ENCODE peak calls at places on chromosomes 1 and 21, in four cellular contexts. One of them, this sample, is unnamed.

GRCh38 chr1:96360036-96360795 is 361.4 kb upstream of the PTBP2 start:
- DNase-seq in endodermal cell: no peak
- DNase-seq in psoas muscle: no peak
- DNase-seq in esophagus squamous epithelium: no peak
- DNase-seq in this sample: no peak

GRCh38 chr1:220922951-220923350 is 43.7 kb downstream of the HLX start:
- DNase-seq in psoas muscle: no peak
- DNase-seq in endodermal cell: peak
- DNase-seq in esophagus squamous epithelium: no peak
- DNase-seq in this sample: no peak

GRCh38 chr1:199948587-199949280 is 78.8 kb upstream of the NR5A2 start:
- DNase-seq in endodermal cell: no peak
- DNase-seq in esophagus squamous epithelium: no peak
- DNase-seq in psoas muscle: no peak
- DNase-seq in this sample: no peak

GRCh38 chr1:106926748-106927582 is 129.5 kb upstream of the PRMT6 start:
- DNase-seq in esophagus squamous epithelium: no peak
- DNase-seq in endodermal cell: no peak
- DNase-seq in psoas muscle: no peak
- DNase-seq in this sample: no peak

GRCh38 chr1:165257969-165258459 is 98.5 kb downstream of the LMX1A start:
- DNase-seq in esophagus squamous epithelium: no peak
- DNase-seq in psoas muscle: peak
- DNase-seq in endodermal cell: peak
- DNase-seq in this sample: peak

GRCh38 chr1:113931456-113931855 is 2.3 kb downstream of the HIPK1 start:
- DNase-seq in endodermal cell: no peak
- DNase-seq in esophagus squamous epithelium: no peak
- DNase-seq in psoas muscle: no peak
- DNase-seq in this sample: no peak

GRCh38 chr1:109307363-109308021 is 681 bp upstream of the MYBPHL start:
- DNase-seq in endodermal cell: peak
- DNase-seq in psoas muscle: peak
- DNase-seq in esophagus squamous epithelium: no peak
- DNase-seq in this sample: peak

GRCh38 chr1:184590163-184590750 is 164.4 kb downstream of the EDEM3 start:
- DNase-seq in esophagus squamous epithelium: no peak
- DNase-seq in psoas muscle: no peak
- DNase-seq in endodermal cell: no peak
- DNase-seq in this sample: no peak

GRCh38 chr1:75492011-75492410 is 118.9 kb downstream of the SLC44A5 start:
- DNase-seq in esophagus squamous epithelium: no peak
- DNase-seq in psoas muscle: no peak
- DNase-seq in endodermal cell: no peak
- DNase-seq in this sample: no peak

GRCh38 chr1:165631403-165632151 is 543 bp downstream of the MGST3 start:
- DNase-seq in psoas muscle: peak
- DNase-seq in esophagus squamous epithelium: no peak
- DNase-seq in endodermal cell: peak
- DNase-seq in this sample: peak

GRCh38 chr1:233364695-233365539 is 37.4 kb downstream of the MAP3K21 start:
- DNase-seq in psoas muscle: no peak
- DNase-seq in esophagus squamous epithelium: no peak
- DNase-seq in endodermal cell: no peak
- DNase-seq in this sample: no peak

GRCh38 chr1:180358649-180359048 is 128.6 kb downstream of the LHX4 start:
- DNase-seq in esophagus squamous epithelium: no peak
- DNase-seq in psoas muscle: peak
- DNase-seq in endodermal cell: no peak
- DNase-seq in this sample: no peak

GRCh38 chr21:16194851-16195251 is 465.1 kb downstream of the USP25 start:
- DNase-seq in psoas muscle: no peak
- DNase-seq in endodermal cell: no peak
- DNase-seq in esophagus squamous epithelium: no peak
- DNase-seq in this sample: no peak

GRCh38 chr1:245622332-245623014 is 467.7 kb downstream of the KIF26B start:
- DNase-seq in psoas muscle: no peak
- DNase-seq in endodermal cell: peak
- DNase-seq in esophagus squamous epithelium: no peak
- DNase-seq in this sample: no peak

GRCh38 chr21:26451014-26451740 is 121.9 kb downstream of the CYYR1 start:
- DNase-seq in psoas muscle: no peak
- DNase-seq in esophagus squamous epithelium: no peak
- DNase-seq in endodermal cell: no peak
- DNase-seq in this sample: no peak

GRCh38 chr1:150987928-150988327 is 5.8 kb downstream of the ANXA9 start:
- DNase-seq in psoas muscle: no peak
- DNase-seq in endodermal cell: no peak
- DNase-seq in esophagus squamous epithelium: no peak
- DNase-seq in this sample: no peak

GRCh38 chr1:53697671-53698380 is 41.1 kb downstream of the GLIS1 start:
- DNase-seq in endodermal cell: no peak
- DNase-seq in esophagus squamous epithelium: no peak
- DNase-seq in psoas muscle: no peak
- DNase-seq in this sample: no peak

GRCh38 chr1:28817133-28817532 is 5.2 kb downstream of the OPRD1 start:
- DNase-seq in endodermal cell: no peak
- DNase-seq in esophagus squamous epithelium: no peak
- DNase-seq in psoas muscle: no peak
- DNase-seq in this sample: no peak

GRCh38 chr21:34091607-34092006 is 18.2 kb downstream of the MRPS6 start:
- DNase-seq in psoas muscle: no peak
- DNase-seq in endodermal cell: no peak
- DNase-seq in esophagus squamous epithelium: no peak
- DNase-seq in this sample: no peak

GRCh38 chr1:33931115-33931475 is 67.2 kb downstream of the HMGB4 start:
- DNase-seq in esophagus squamous epithelium: no peak
- DNase-seq in psoas muscle: no peak
- DNase-seq in endodermal cell: no peak
- DNase-seq in this sample: no peak

GRCh38 chr1:225603538-225604354 is 49.2 kb downstream of the ENAH start:
- DNase-seq in endodermal cell: no peak
- DNase-seq in esophagus squamous epithelium: no peak
- DNase-seq in psoas muscle: no peak
- DNase-seq in this sample: no peak

GRCh38 chr1:9201421-9202239 is 32.9 kb upstream of the H6PD start:
- DNase-seq in endodermal cell: peak
- DNase-seq in esophagus squamous epithelium: no peak
- DNase-seq in psoas muscle: no peak
- DNase-seq in this sample: no peak

GRCh38 chr1:43934279-43934985 is 831 bp downstream of the ARTN start:
- DNase-seq in psoas muscle: peak
- DNase-seq in endodermal cell: peak
- DNase-seq in esophagus squamous epithelium: no peak
- DNase-seq in this sample: peak

GRCh38 chr1:43549921-43550597 is 19.4 kb downstream of the PTPRF start:
- DNase-seq in esophagus squamous epithelium: no peak
- DNase-seq in psoas muscle: no peak
- DNase-seq in endodermal cell: peak
- DNase-seq in this sample: peak

GRCh38 chr1:202016022-202016624 is 5.7 kb downstream of the ELF3 start:
- DNase-seq in psoas muscle: no peak
- DNase-seq in endodermal cell: no peak
- DNase-seq in esophagus squamous epithelium: no peak
- DNase-seq in this sample: no peak

GRCh38 chr1:5119496-5120234 is 465.3 kb downstream of the AJAP1 start:
- DNase-seq in endodermal cell: peak
- DNase-seq in psoas muscle: no peak
- DNase-seq in esophagus squamous epithelium: no peak
- DNase-seq in this sample: no peak

GRCh38 chr1:111197598-111198289 is 2.7 kb downstream of the DENND2D start:
- DNase-seq in psoas muscle: no peak
- DNase-seq in endodermal cell: peak
- DNase-seq in esophagus squamous epithelium: no peak
- DNase-seq in this sample: no peak

GRCh38 chr1:228446849-228447248 is 30.2 kb upstream of the TRIM17 start:
- DNase-seq in endodermal cell: peak
- DNase-seq in psoas muscle: no peak
- DNase-seq in esophagus squamous epithelium: no peak
- DNase-seq in this sample: no peak

GRCh38 chr1:241532864-241533263 is 686 bp downstream of the KMO start:
- DNase-seq in endodermal cell: no peak
- DNase-seq in esophagus squamous epithelium: no peak
- DNase-seq in psoas muscle: no peak
- DNase-seq in this sample: no peak
- H3K27ac ChIP-seq in endodermal cell: no peak
- H3K27ac ChIP-seq in esophagus squamous epithelium: no peak
- H3K27ac ChIP-seq in psoas muscle: no peak
- H3K27ac ChIP-seq in this sample: peak

GRCh38 chr1:167544447-167544846 is 9.1 kb downstream of the CREG1 start:
- DNase-seq in esophagus squamous epithelium: no peak
- DNase-seq in endodermal cell: no peak
- DNase-seq in psoas muscle: no peak
- DNase-seq in this sample: no peak
- H3K27ac ChIP-seq in esophagus squamous epithelium: peak
- H3K27ac ChIP-seq in endodermal cell: no peak
- H3K27ac ChIP-seq in psoas muscle: no peak
- H3K27ac ChIP-seq in this sample: no peak

DNA sequence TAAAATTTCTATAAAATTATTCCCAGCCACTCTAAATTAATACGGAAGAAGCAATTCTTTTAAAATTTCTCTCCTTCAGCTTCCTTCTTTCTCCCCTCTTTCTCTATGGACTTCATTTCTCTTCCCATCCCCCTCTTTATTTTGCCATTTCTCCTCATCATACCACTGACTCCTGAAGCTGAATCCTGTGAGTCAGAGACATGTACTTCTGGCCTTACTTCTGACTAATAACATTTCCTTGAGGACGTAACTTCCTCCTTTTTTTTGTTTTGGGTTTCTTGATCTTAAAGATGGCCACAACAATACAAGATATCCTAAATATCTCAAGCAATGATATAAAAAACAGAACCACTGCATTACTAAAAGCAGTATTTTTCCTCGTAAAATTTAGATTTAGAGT is 63.6 kb upstream of the DENND1B start:
- DNase-seq in psoas muscle: no peak
- DNase-seq in endodermal cell: no peak
- DNase-seq in esophagus squamous epithelium: no peak
- DNase-seq in this sample: no peak
- H3K27ac ChIP-seq in psoas muscle: no peak
- H3K27ac ChIP-seq in endodermal cell: no peak
- H3K27ac ChIP-seq in esophagus squamous epithelium: no peak
- H3K27ac ChIP-seq in this sample: no peak

DNA sequence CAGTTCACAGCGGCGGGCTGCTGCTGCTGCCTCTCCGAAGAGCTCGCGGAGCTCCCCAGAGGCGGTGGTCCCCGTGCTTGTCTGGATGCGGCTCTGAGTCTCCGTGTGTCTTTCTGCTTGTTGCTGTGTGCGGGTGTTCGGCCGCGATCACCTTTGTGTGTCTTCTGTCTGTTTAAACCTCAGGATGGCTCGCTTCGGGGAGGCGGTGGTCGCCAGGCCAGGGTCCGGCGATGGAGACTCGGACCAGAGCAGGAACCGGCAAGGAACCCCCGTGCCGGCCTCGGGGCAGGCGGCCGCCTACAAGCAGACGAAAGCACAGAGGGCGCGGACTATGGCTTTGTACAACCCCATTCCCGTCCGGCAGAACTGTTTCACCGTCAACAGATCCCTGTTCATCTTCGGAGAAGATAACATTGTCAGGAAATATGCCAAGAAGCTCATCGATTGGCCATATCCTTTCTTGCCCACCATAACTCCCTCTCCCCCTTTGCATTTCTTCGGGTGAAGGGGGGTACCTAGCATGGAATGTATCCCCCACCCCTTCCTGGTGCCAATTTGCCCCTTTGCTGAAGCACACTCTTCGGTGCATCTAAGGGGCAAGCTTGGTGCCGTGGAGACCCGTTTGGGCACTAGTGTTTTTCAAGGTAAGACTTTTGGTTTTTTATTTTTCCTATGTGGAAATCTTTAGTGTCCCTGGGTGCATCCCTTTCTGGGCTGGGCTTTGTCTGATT is 409 bp downstream of the CACNA1E start:
- DNase-seq in psoas muscle: no peak
- DNase-seq in endodermal cell: peak
- DNase-seq in esophagus squamous epithelium: no peak
- DNase-seq in this sample: no peak
- H3K27ac ChIP-seq in psoas muscle: no peak
- H3K27ac ChIP-seq in endodermal cell: no peak
- H3K27ac ChIP-seq in esophagus squamous epithelium: no peak
- H3K27ac ChIP-seq in this sample: no peak

GRCh38 chr1:152029937-152030211 is 6.9 kb downstream of the S100A11 start:
- DNase-seq in esophagus squamous epithelium: no peak
- DNase-seq in endodermal cell: no peak
- DNase-seq in psoas muscle: no peak
- DNase-seq in this sample: no peak
- H3K27ac ChIP-seq in esophagus squamous epithelium: peak
- H3K27ac ChIP-seq in endodermal cell: no peak
- H3K27ac ChIP-seq in psoas muscle: no peak
- H3K27ac ChIP-seq in this sample: no peak

GRCh38 chr1:26469558-26469957 is 2.7 kb upstream of the HMGN2 start:
- DNase-seq in endodermal cell: no peak
- DNase-seq in psoas muscle: no peak
- DNase-seq in esophagus squamous epithelium: no peak
- DNase-seq in this sample: no peak
- H3K27ac ChIP-seq in endodermal cell: peak
- H3K27ac ChIP-seq in psoas muscle: no peak
- H3K27ac ChIP-seq in esophagus squamous epithelium: peak
- H3K27ac ChIP-seq in this sample: no peak

GRCh38 chr1:235158680-235159079 is 2.4 kb downstream of the RBM34 start:
- DNase-seq in psoas muscle: no peak
- DNase-seq in esophagus squamous epithelium: no peak
- DNase-seq in endodermal cell: no peak
- DNase-seq in this sample: no peak

GRCh38 chr1:235157150-235157549 is 3.9 kb downstream of the RBM34 start:
- DNase-seq in psoas muscle: no peak
- DNase-seq in endodermal cell: no peak
- DNase-seq in esophagus squamous epithelium: no peak
- DNase-seq in this sample: no peak

GRCh38 chr1:235160395-235160964 is 570 bp downstream of the RBM34 start:
- DNase-seq in psoas muscle: no peak
- DNase-seq in endodermal cell: no peak
- DNase-seq in esophagus squamous epithelium: no peak
- DNase-seq in this sample: no peak

GRCh38 chr1:235156265-235156664 is 4.8 kb downstream of the RBM34 start:
- DNase-seq in psoas muscle: no peak
- DNase-seq in endodermal cell: no peak
- DNase-seq in esophagus squamous epithelium: no peak
- DNase-seq in this sample: no peak

DNA sequence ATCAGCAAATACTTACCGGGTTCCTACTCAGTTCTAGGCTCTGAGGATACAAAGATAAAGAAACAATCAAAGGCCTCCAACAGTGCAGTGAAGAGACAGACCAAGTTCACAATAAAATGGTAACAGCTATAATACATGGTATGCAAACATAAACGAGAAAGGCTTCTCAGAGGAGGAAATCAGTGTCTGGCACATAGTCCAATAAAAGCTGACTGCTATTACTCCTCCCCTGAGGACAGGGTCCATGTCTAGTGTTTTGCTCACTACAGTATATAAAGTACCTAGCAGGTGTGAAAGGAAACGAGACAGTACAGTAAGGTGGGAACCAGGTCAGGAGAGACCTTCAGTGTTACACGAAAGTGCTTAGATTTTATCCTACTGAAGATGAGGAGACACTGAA is 4.3 kb downstream of the RBM34 start:
- DNase-seq in endodermal cell: no peak
- DNase-seq in esophagus squamous epithelium: no peak
- DNase-seq in psoas muscle: no peak
- DNase-seq in this sample: no peak
- H3K27ac ChIP-seq in endodermal cell: no peak
- H3K27ac ChIP-seq in esophagus squamous epithelium: no peak
- H3K27ac ChIP-seq in psoas muscle: no peak
- H3K27ac ChIP-seq in this sample: no peak